ENCODE peak calls at places on chromosomes 4 and X, in seven cellular contexts. One of them, this sample, is unnamed.

GRCh38 chrX:15310117-15310516 is 5.3 kb downstream of the ASB11 start:
- DNase-seq in activated T-helper 1 cell treated with anti-CD3 and anti-CD28 coated beads, Interleukin-12 subunit alpha, Interleukin-12 subunit beta, Interleukin-2, Interleukin-4 antibody, amounts not matched to agents 30 ng/mL and 10 ng/mL and 1 ng/mL, durations not matched to agents 14 hours and 24 hours and 36 hours: no peak
- DNase-seq in GM12865: no peak
- DNase-seq in neural progenitor cell: no peak
- DNase-seq in head of caudate nucleus: no peak
- DNase-seq in COLO829: peak; percentile 53
- DNase-seq in RWPE1: no peak
- DNase-seq in this sample: no peak

GRCh38 chrX:72255445-72255844 is 16.6 kb upstream of the ERCC6L start:
- DNase-seq in activated T-helper 1 cell treated with anti-CD3 and anti-CD28 coated beads, Interleukin-12 subunit alpha, Interleukin-12 subunit beta, Interleukin-2, Interleukin-4 antibody, amounts not matched to agents 30 ng/mL and 10 ng/mL and 1 ng/mL, durations not matched to agents 14 hours and 24 hours and 36 hours: no peak
- DNase-seq in GM12865: no peak
- DNase-seq in neural progenitor cell: peak; percentile 46
- DNase-seq in head of caudate nucleus: peak; percentile 18
- DNase-seq in COLO829: no peak
- DNase-seq in RWPE1: no peak
- DNase-seq in this sample: no peak

GRCh38 chr4:71709961-71710360 is 73.9 kb downstream of the GC start:
- DNase-seq in activated T-helper 1 cell treated with anti-CD3 and anti-CD28 coated beads, Interleukin-12 subunit alpha, Interleukin-12 subunit beta, Interleukin-2, Interleukin-4 antibody, amounts not matched to agents 30 ng/mL and 10 ng/mL and 1 ng/mL, durations not matched to agents 14 hours and 24 hours and 36 hours: no peak
- DNase-seq in GM12865: no peak
- DNase-seq in neural progenitor cell: peak; percentile 24
- DNase-seq in head of caudate nucleus: no peak
- DNase-seq in COLO829: no peak
- DNase-seq in RWPE1: no peak
- DNase-seq in this sample: no peak

GRCh38 chrX:126165401-126165720 is 728 bp downstream of the DCAF12L2 start:
- DNase-seq in activated T-helper 1 cell treated with anti-CD3 and anti-CD28 coated beads, Interleukin-12 subunit alpha, Interleukin-12 subunit beta, Interleukin-2, Interleukin-4 antibody, amounts not matched to agents 30 ng/mL and 10 ng/mL and 1 ng/mL, durations not matched to agents 14 hours and 24 hours and 36 hours: no peak
- DNase-seq in GM12865: no peak
- DNase-seq in neural progenitor cell: no peak
- DNase-seq in head of caudate nucleus: no peak
- DNase-seq in COLO829: no peak
- DNase-seq in RWPE1: no peak
- DNase-seq in this sample: no peak

GRCh38 chrX:120672389-120672788 is 42.5 kb upstream of the C1GALT1C1 start:
- DNase-seq in activated T-helper 1 cell treated with anti-CD3 and anti-CD28 coated beads, Interleukin-12 subunit alpha, Interleukin-12 subunit beta, Interleukin-2, Interleukin-4 antibody, amounts not matched to agents 30 ng/mL and 10 ng/mL and 1 ng/mL, durations not matched to agents 14 hours and 24 hours and 36 hours: no peak
- DNase-seq in GM12865: no peak
- DNase-seq in neural progenitor cell: no peak
- DNase-seq in head of caudate nucleus: no peak
- DNase-seq in COLO829: peak; percentile 68
- DNase-seq in RWPE1: peak; percentile 51
- DNase-seq in this sample: no peak

GRCh38 chrX:131747173-131747572 is 203.3 kb downstream of the OR13H1 start:
- DNase-seq in activated T-helper 1 cell treated with anti-CD3 and anti-CD28 coated beads, Interleukin-12 subunit alpha, Interleukin-12 subunit beta, Interleukin-2, Interleukin-4 antibody, amounts not matched to agents 30 ng/mL and 10 ng/mL and 1 ng/mL, durations not matched to agents 14 hours and 24 hours and 36 hours: no peak
- DNase-seq in GM12865: peak; percentile 30
- DNase-seq in neural progenitor cell: no peak
- DNase-seq in head of caudate nucleus: peak; percentile 75
- DNase-seq in COLO829: peak; percentile 34
- DNase-seq in RWPE1: no peak
- DNase-seq in this sample: peak; percentile 63

GRCh38 chr4:101421393-101421792 is 74.1 kb upstream of the PPP3CA start:
- DNase-seq in activated T-helper 1 cell treated with anti-CD3 and anti-CD28 coated beads, Interleukin-12 subunit alpha, Interleukin-12 subunit beta, Interleukin-2, Interleukin-4 antibody, amounts not matched to agents 30 ng/mL and 10 ng/mL and 1 ng/mL, durations not matched to agents 14 hours and 24 hours and 36 hours: no peak
- DNase-seq in GM12865: no peak
- DNase-seq in neural progenitor cell: no peak
- DNase-seq in head of caudate nucleus: no peak
- DNase-seq in COLO829: no peak
- DNase-seq in RWPE1: no peak
- DNase-seq in this sample: no peak

GRCh38 chr4:150799207-150799606 is 215.9 kb downstream of the LRBA start:
- DNase-seq in activated T-helper 1 cell treated with anti-CD3 and anti-CD28 coated beads, Interleukin-12 subunit alpha, Interleukin-12 subunit beta, Interleukin-2, Interleukin-4 antibody, amounts not matched to agents 30 ng/mL and 10 ng/mL and 1 ng/mL, durations not matched to agents 14 hours and 24 hours and 36 hours: no peak
- DNase-seq in GM12865: no peak
- DNase-seq in neural progenitor cell: no peak
- DNase-seq in head of caudate nucleus: no peak
- DNase-seq in COLO829: no peak
- DNase-seq in RWPE1: no peak
- DNase-seq in this sample: no peak

GRCh38 chrX:40107291-40108083 is 9.7 kb upstream of the BCOR start:
- DNase-seq in activated T-helper 1 cell treated with anti-CD3 and anti-CD28 coated beads, Interleukin-12 subunit alpha, Interleukin-12 subunit beta, Interleukin-2, Interleukin-4 antibody, amounts not matched to agents 30 ng/mL and 10 ng/mL and 1 ng/mL, durations not matched to agents 14 hours and 24 hours and 36 hours: no peak
- DNase-seq in GM12865: peak; percentile 63
- DNase-seq in neural progenitor cell: peak; percentile 73
- DNase-seq in head of caudate nucleus: peak; percentile 47
- DNase-seq in COLO829: no peak
- DNase-seq in RWPE1: no peak
- DNase-seq in this sample: no peak

GRCh38 chr4:31104596-31104995 is 384.4 kb downstream of the PCDH7 start:
- DNase-seq in activated T-helper 1 cell treated with anti-CD3 and anti-CD28 coated beads, Interleukin-12 subunit alpha, Interleukin-12 subunit beta, Interleukin-2, Interleukin-4 antibody, amounts not matched to agents 30 ng/mL and 10 ng/mL and 1 ng/mL, durations not matched to agents 14 hours and 24 hours and 36 hours: no peak
- DNase-seq in GM12865: no peak
- DNase-seq in neural progenitor cell: no peak
- DNase-seq in head of caudate nucleus: no peak
- DNase-seq in COLO829: no peak
- DNase-seq in RWPE1: no peak
- DNase-seq in this sample: no peak

GRCh38 chr4:123977623-123978022 is 581.0 kb downstream of the SPRY1 start:
- DNase-seq in activated T-helper 1 cell treated with anti-CD3 and anti-CD28 coated beads, Interleukin-12 subunit alpha, Interleukin-12 subunit beta, Interleukin-2, Interleukin-4 antibody, amounts not matched to agents 30 ng/mL and 10 ng/mL and 1 ng/mL, durations not matched to agents 14 hours and 24 hours and 36 hours: no peak
- DNase-seq in GM12865: no peak
- DNase-seq in neural progenitor cell: peak; percentile 64
- DNase-seq in head of caudate nucleus: no peak
- DNase-seq in COLO829: no peak
- DNase-seq in RWPE1: no peak
- DNase-seq in this sample: no peak

GRCh38 chrX:54564942-54565341 is 34.9 kb downstream of the GNL3L start:
- DNase-seq in activated T-helper 1 cell treated with anti-CD3 and anti-CD28 coated beads, Interleukin-12 subunit alpha, Interleukin-12 subunit beta, Interleukin-2, Interleukin-4 antibody, amounts not matched to agents 30 ng/mL and 10 ng/mL and 1 ng/mL, durations not matched to agents 14 hours and 24 hours and 36 hours: no peak
- DNase-seq in GM12865: no peak
- DNase-seq in neural progenitor cell: no peak
- DNase-seq in head of caudate nucleus: no peak
- DNase-seq in COLO829: no peak
- DNase-seq in RWPE1: no peak
- DNase-seq in this sample: no peak

GRCh38 chrX:40145001-40145631 is 47.4 kb upstream of the BCOR start:
- DNase-seq in activated T-helper 1 cell treated with anti-CD3 and anti-CD28 coated beads, Interleukin-12 subunit alpha, Interleukin-12 subunit beta, Interleukin-2, Interleukin-4 antibody, amounts not matched to agents 30 ng/mL and 10 ng/mL and 1 ng/mL, durations not matched to agents 14 hours and 24 hours and 36 hours: no peak
- DNase-seq in GM12865: no peak
- DNase-seq in neural progenitor cell: peak; percentile 41
- DNase-seq in head of caudate nucleus: no peak
- DNase-seq in COLO829: no peak
- DNase-seq in RWPE1: no peak
- DNase-seq in this sample: no peak